ENCODE peak calls at places on chromosome 14, in six cellular contexts. T, J, X, W, Z and K are unnamed samples.

GRCh38 chr14:33611405-33612183 is 339.3 kb downstream of the EGLN3 start:
- DNase-seq in J (peak; percentile 49), T (no peak), X (no peak), W (no peak), Z (peak; percentile 69), K (no peak)

GRCh38 chr14:77912754-77913556 is 113.0 kb downstream of the ADCK1 start:
- DNase-seq in J (no peak), X (no peak), W (no peak), T (no peak), Z (no peak), K (no peak)

GRCh38 chr14:23160924-23161522 is 22.4 kb downstream of the SLC7A8 start:
- DNase-seq in X (peak; percentile 85), Z (peak; percentile 62), T (peak; percentile 67), J (peak; percentile 82), W (no peak), K (peak; percentile 49)

GRCh38 chr14:65250162-65250495 is 147.8 kb upstream of the MAX start:
- DNase-seq in W (no peak), J (no peak), Z (no peak), T (no peak), X (peak; percentile 80), K (no peak)

GRCh38 chr14:50061664-50062437 is 54.5 kb downstream of the VCPKMT start:
- DNase-seq in Z (peak; percentile 63), W (peak; percentile 77), J (peak; percentile 48), X (peak; percentile 65), T (peak; percentile 32), K (no peak)

GRCh38 chr14:73634333-73634833 is 10.4 kb upstream of the DNAL1 start:
- DNase-seq in J (no peak), X (peak; percentile 32), W (no peak), T (peak; percentile 58), Z (peak; percentile 40), K (no peak)

GRCh38 chr14:49950275-49951250 is 57.7 kb downstream of the ARF6 start:
- DNase-seq in X (peak; percentile 74), J (no peak), W (peak; percentile 84), Z (peak; percentile 96), T (no peak), K (no peak)

GRCh38 chr14:68871392-68871791 is 78.5 kb upstream of the ZFP36L1 start:
- DNase-seq in T (no peak), X (no peak), Z (no peak), W (no peak), J (no peak), K (no peak)

GRCh38 chr14:100547633-100548294 is 39.5 kb downstream of the BEGAIN start:
- DNase-seq in X (peak; percentile 91), J (no peak), W (peak; percentile 86), Z (peak; percentile 97), T (peak; percentile 63), K (no peak)

GRCh38 chr14:67553547-67553946 is 20.5 kb downstream of the PLEKHH1 start:
- DNase-seq in Z (no peak), W (no peak), J (no peak), X (no peak), T (no peak), K (no peak)

GRCh38 chr14:28308727-28309126 is 457.9 kb upstream of the FOXG1 start:
- DNase-seq in T (no peak), Z (peak; percentile 87), X (no peak), J (peak; percentile 97), W (no peak), K (peak; percentile 41)

GRCh38 chr14:39025250-39025809 is 77.7 kb downstream of the SEC23A start:
- DNase-seq in T (no peak), W (no peak), J (no peak), X (no peak), Z (no peak), K (no peak)

GRCh38 chr14:75458305-75458704 is 30.5 kb downstream of the JDP2 start:
- DNase-seq in T (no peak), Z (no peak), W (no peak), J (no peak), X (no peak), K (no peak)

GRCh38 chr14:33307691-33308369 is 369.2 kb downstream of the NPAS3 start:
- DNase-seq in W (no peak), T (peak; percentile 22), X (peak; percentile 22), Z (peak; percentile 16), J (peak; percentile 92), K (no peak)

GRCh38 chr14:71551291-71551955 is 380.8 kb upstream of the RGS6 start:
- DNase-seq in X (no peak), J (peak; percentile 92), Z (no peak), W (no peak), T (no peak), K (no peak)

GRCh38 chr14:100406505-100407131 is 83.5 kb downstream of the SLC25A47 start:
- DNase-seq in X (peak; percentile 70), Z (peak; percentile 13), W (peak; percentile 79), T (no peak), J (peak; percentile 51), K (no peak)

GRCh38 chr14:68372363-68372762 is 420.5 kb downstream of the ZFP36L1 start:
- DNase-seq in W (no peak), Z (no peak), X (no peak), J (no peak), T (no peak), K (no peak)

GRCh38 chr14:76786556-76786955 is 25.3 kb downstream of the VASH1 start:
- DNase-seq in T (no peak), X (no peak), Z (no peak), W (no peak), J (no peak), K (no peak)

GRCh38 chr14:42229976-42230375 is 623.3 kb downstream of the LRFN5 start:
- DNase-seq in Z (no peak), W (no peak), X (no peak), J (no peak), T (no peak), K (peak; percentile 4)

GRCh38 chr14:70192915-70193314 is 4.2 kb upstream of the SLC8A3 start:
- DNase-seq in T (no peak), Z (no peak), W (no peak), X (no peak), J (no peak), K (no peak)

GRCh38 chr14:81557137-81557536 is 23.5 kb upstream of the SEL1L start:
- DNase-seq in T (no peak), W (no peak), Z (no peak), J (no peak), X (no peak), K (no peak)

GRCh38 chr14:70714055-70714550 is 72.4 kb downstream of the TTC9 start:
- DNase-seq in Z (peak; percentile 73), W (no peak), J (peak; percentile 36), X (peak; percentile 47), T (no peak), K (peak; percentile 7)

GRCh38 chr14:23115918-23116317 is 3.1 kb downstream of the CEBPE start:
- DNase-seq in T (no peak), X (no peak), W (no peak), Z (no peak), J (no peak), K (no peak)

GRCh38 chr14:52700701-52701172 is 5.4 kb upstream of the ERO1A start:
- DNase-seq in X (peak; percentile 39), W (no peak), Z (peak; percentile 96), J (no peak), T (no peak), K (peak; percentile 7)

GRCh38 chr14:44763356-44763755 is 198.4 kb downstream of the KLHL28 start:
- DNase-seq in J (peak; percentile 15), Z (no peak), W (no peak), X (no peak), T (no peak), K (no peak)

GRCh38 chr14:52042371-52043037 is 26.4 kb downstream of the NID2 start:
- DNase-seq in Z (no peak), J (no peak), T (no peak), X (no peak), W (no peak), K (no peak)

DNA sequence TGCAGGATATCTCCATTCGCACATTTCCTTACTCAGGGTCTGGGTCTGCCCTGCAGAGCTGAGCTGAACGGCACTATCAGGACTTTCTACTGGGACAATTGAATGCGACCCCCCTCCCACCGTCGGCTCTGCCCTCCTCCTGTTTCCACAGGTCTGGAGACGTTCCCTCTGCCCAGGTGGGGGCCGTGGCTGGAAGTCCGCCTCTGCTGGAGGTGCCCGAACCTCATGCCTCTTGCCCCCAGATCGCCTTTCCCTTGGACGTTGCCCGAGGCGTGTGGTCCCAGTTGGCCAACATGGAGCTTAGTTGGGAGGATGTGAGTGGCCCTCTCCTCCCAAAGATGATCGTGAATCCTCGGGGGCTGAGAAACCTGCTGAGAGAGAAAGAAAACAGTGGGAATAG is 21.2 kb upstream of the KLC1 start:
- DNase-seq in W (no peak), T (no peak), J (no peak), X (no peak), Z (no peak), K (no peak)
- H3K4me3 ChIP-seq in W (no peak overlapping the region), T (no peak overlapping the region), J (no peak overlapping the region), X (no peak overlapping the region), Z (no peak overlapping the region), K (no peak overlapping the region)

DNA sequence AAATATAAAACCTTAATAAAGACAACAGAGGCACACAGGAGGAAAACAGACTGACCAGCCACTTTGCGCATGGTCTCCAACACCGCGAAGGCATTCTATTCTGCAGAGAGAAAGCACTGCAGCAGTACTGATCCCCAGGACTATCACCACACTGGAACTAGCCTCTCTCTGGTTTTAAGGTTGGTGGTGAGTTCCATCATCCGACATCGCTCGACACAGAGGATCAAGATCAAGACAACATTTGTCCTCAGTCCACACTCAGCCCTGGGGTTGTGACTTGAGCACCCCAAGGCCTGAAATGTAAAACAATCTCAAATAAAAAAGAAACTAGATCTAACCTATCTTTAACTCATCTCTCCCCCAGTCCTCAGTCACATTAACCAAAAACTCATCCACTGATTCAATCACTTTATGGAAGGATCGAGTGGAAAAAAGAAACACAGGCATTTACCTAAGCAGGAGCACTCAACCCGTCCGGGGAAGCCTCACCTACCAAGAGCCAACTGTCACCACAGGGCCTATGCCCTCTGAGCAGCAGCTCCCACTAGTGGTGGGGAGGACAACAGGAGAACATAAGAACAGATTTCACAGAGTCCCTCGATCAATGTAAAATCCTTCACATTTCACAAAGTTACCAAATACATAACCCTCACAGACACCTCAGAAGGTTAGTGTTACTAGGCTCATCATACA is 17.7 kb downstream of the STXBP6 start:
- DNase-seq in Z (no peak), X (no peak), J (no peak), W (no peak), T (no peak), K (no peak)
- TF ChIP-seq CTCF in Z (peak; percentile 38), X (no peak), J (no peak), W (no peak), T (no peak), K (peak; percentile 27)

GRCh38 chr14:98864211-98864610 is 407.8 kb downstream of the BCL11B start:
- DNase-seq in W (no peak), J (no peak), Z (no peak), X (no peak), T (no peak), K (no peak)
- H3K36me3 ChIP-seq in W (no peaks in the 10 kb centered on the region), J (no peaks in the 10 kb centered on the region), Z (no peaks in the 10 kb centered on the region), X (no peaks in the 10 kb centered on the region), T (no peaks in the 10 kb centered on the region), K (no peaks in the 10 kb centered on the region)

GRCh38 chr14:61101803-61102548 is 120.9 kb downstream of the SLC38A6 start:
- DNase-seq in Z (peak; percentile 23), X (no peak), W (no peak), J (peak; percentile 75), T (no peak), K (no peak)

GRCh38 chr14:61106627-61107147 is 125.6 kb downstream of the SLC38A6 start:
- DNase-seq in J (no peak), X (no peak), W (no peak), T (no peak), Z (peak; percentile 39), K (no peak)

GRCh38 chr14:61102549-61103466 is 121.8 kb downstream of the SLC38A6 start:
- DNase-seq in Z (peak; percentile 31), W (no peak), J (no peak), X (no peak), T (no peak), K (no peak)

GRCh38 chr14:61103541-61104339 is 122.7 kb downstream of the SLC38A6 start:
- DNase-seq in X (peak; percentile 52), J (peak; percentile 99), W (no peak), T (peak; percentile 60), Z (peak; percentile 99), K (peak; percentile 90)

GRCh38 chr14:61104358-61104757 is 123.3 kb downstream of the SLC38A6 start:
- DNase-seq in X (no peak), Z (no peak), J (no peak), T (no peak), W (no peak), K (no peak)
- H3K4me3 ChIP-seq in X (no peak overlapping the region), Z (peak overlapping the region; percentile 5), J (no peak overlapping the region), T (no peak overlapping the region), W (no peak overlapping the region), K (no peak overlapping the region)